ENCODE peak calls at places on chromosomes 7 and 10, in five cellular contexts. N is psoas muscle, U is cardiac fibroblast, S is fibroblast of the conjunctiva, W is NCI-H2081. P is an unnamed sample.

GRCh38 chr10:130190065-130190736 is 54.0 kb downstream of the GLRX3 start:
- DNase-seq in N (peak; percentile 89), U (peak; percentile 84), S (peak; percentile 72), W (peak; percentile 60), P (peak; percentile 98)

GRCh38 chr7:46319841-46320240 is 398.8 kb upstream of the IGFBP3 start:
- DNase-seq in N (no peak), U (peak; percentile 55), S (no peak), W (no peak), P (no peak)

GRCh38 chr10:104259999-104260774 is 5.5 kb downstream of the GSTO1 start:
- DNase-seq in N (no peak), U (peak; percentile 62), S (no peak), W (no peak), P (no peak)

GRCh38 chr10:50552308-50552707 is 71.4 kb downstream of the SGMS1 start:
- DNase-seq in N (no peak), U (peak; percentile 47), S (peak; percentile 74), W (no peak), P (peak; percentile 61)

GRCh38 chr7:135993950-135994349 is 16.8 kb upstream of the MTPN start:
- DNase-seq in N (no peak), U (no peak), S (no peak), W (no peak), P (no peak)

GRCh38 chr10:126508535-126509040 is 120.3 kb upstream of the ADAM12 start:
- DNase-seq in N (no peak), U (no peak), S (no peak), W (no peak), P (peak; percentile 30)

GRCh38 chr10:393346-393745 is 258.1 kb downstream of the ZMYND11 start:
- DNase-seq in N (no peak), U (no peak), S (no peak), W (no peak), P (no peak)

GRCh38 chr10:86971146-86971991 is 3.1 kb downstream of the ADIRF start:
- DNase-seq in N (peak; percentile 94), U (peak; percentile 84), S (peak; percentile 76), W (no peak), P (peak; percentile 96)

GRCh38 chr10:90051053-90051452 is 349.7 kb downstream of the KIF20B start:
- DNase-seq in N (no peak), U (no peak), S (no peak), W (no peak), P (no peak)

GRCh38 chr7:13989944-13990295 is 454 bp upstream of the ETV1 start:
- DNase-seq in N (no peak), U (no peak), S (no peak), W (peak; percentile 36), P (no peak)

GRCh38 chr7:103343758-103344452 is 662 bp downstream of the DNAJC2 start:
- DNase-seq in N (peak; percentile 17), U (peak; percentile 44), S (no peak), W (no peak), P (peak; percentile 45)

GRCh38 chr10:87670591-87670990 is 10.9 kb downstream of the PAPSS2 start:
- DNase-seq in N (no peak), U (peak; percentile 80), S (no peak), W (no peak), P (no peak)

GRCh38 chr10:72015868-72016267 is 51.7 kb downstream of the CHST3 start:
- DNase-seq in N (no peak), U (no peak), S (no peak), W (no peak), P (no peak)

GRCh38 chr7:50324113-50324512 is 19.6 kb downstream of the IKZF1 start:
- DNase-seq in N (no peak), U (no peak), S (no peak), W (no peak), P (no peak)

GRCh38 chr7:101124376-101125056 is 2.4 kb upstream of the SERPINE1 start:
- DNase-seq in N (no peak), U (peak; percentile 89), S (peak; percentile 68), W (no peak), P (peak; percentile 68)

GRCh38 chr7:11127112-11127785 is 153.6 kb downstream of the PHF14 start:
- DNase-seq in N (no peak), U (peak; percentile 48), S (no peak), W (no peak), P (peak; percentile 3)

GRCh38 chr10:11515596-11516418 is 95.6 kb downstream of the USP6NL start:
- DNase-seq in N (no peak), U (peak; percentile 81), S (peak; percentile 64), W (peak; percentile 23), P (peak; percentile 62)

GRCh38 chr10:111875760-111876159 is 307.8 kb downstream of the GPAM start:
- DNase-seq in N (no peak), U (peak; percentile 82), S (no peak), W (no peak), P (no peak)

GRCh38 chr10:71966046-71967004 is 2.1 kb downstream of the CHST3 start:
- DNase-seq in N (no peak), U (peak; percentile 46), S (no peak), W (no peak), P (peak; percentile 64)

GRCh38 chr7:149310113-149310836 is 48.3 kb downstream of the ZNF783 start:
- DNase-seq in N (no peak), U (peak; percentile 93), S (peak; percentile 73), W (peak; percentile 20), P (peak; percentile 77)

GRCh38 chr10:121984463-121984862 is 4.5 kb upstream of the TACC2 start:
- DNase-seq in N (no peak), U (no peak), S (no peak), W (no peak), P (no peak)

GRCh38 chr7:139246905-139247304 is 15.9 kb downstream of the UBN2 start:
- DNase-seq in N (no peak), U (peak; percentile 88), S (peak; percentile 49), W (no peak), P (peak; percentile 60)

GRCh38 chr10:133350950-133351329 is 3.8 kb downstream of the PRAP1 start:
- DNase-seq in N (no peak), U (no peak), S (no peak), W (no peak), P (peak; percentile 39)

GRCh38 chr7:25436413-25436812 is 208.1 kb upstream of the NPVF start:
- DNase-seq in N (no peak), U (no peak), S (no peak), W (no peak), P (no peak)

GRCh38 chr7:36115448-36116321 is 37.4 kb upstream of the EEPD1 start:
- DNase-seq in N (peak; percentile 85), U (peak; percentile 97), S (peak; percentile 88), W (no peak), P (peak; percentile 90)

GRCh38 chr10:88849224-88849623 is 2.4 kb downstream of the ANKRD22 start:
- DNase-seq in N (no peak), U (peak; percentile 73), S (no peak), W (no peak), P (peak; percentile 30)

GRCh38 chr7:30694218-30694745 is 12.0 kb upstream of the CRHR2 start:
- DNase-seq in N (peak; percentile 39), U (no peak), S (no peak), W (no peak), P (no peak)

GRCh38 chr7:22262538-22262937 is 94.4 kb downstream of the RAPGEF5 start:
- DNase-seq in N (no peak), U (no peak), S (no peak), W (no peak), P (no peak)

GRCh38 chr10:129969528-129970264 is 5.6 kb upstream of the EBF3 start:
- DNase-seq in N (no peak), U (peak; percentile 24), S (no peak), W (no peak), P (no peak)

P was measured in AG20443.